ENCODE peak calls at places on chromosomes 12 and 14, in ten cellular contexts. D is A549, U is HepG2, R is right lobe of liver, M is body of pancreas, F is heart left ventricle, X is IMR-90, B is HCT116, L is GM12878, Z is gastrocnemius medialis. G is an unnamed sample.

GRCh38 chr14:69956970-69957369 is 77.8 kb downstream of the SMOC1 start:
- ATAC-seq in D (no peak), U (no peak), R (no peak), M (no peak), F (no peak), X (no peak), B (no peak), L (no peak), Z (no peak), G (no peak)

GRCh38 chr12:114400925-114401324 is 5.0 kb downstream of the TBX5 start:
- ATAC-seq in D (no peak), U (no peak), R (no peak), M (no peak), F (peak; percentile 19), X (peak; percentile 25), B (no peak), L (no peak), Z (no peak), G (peak; percentile 55)

GRCh38 chr14:64748995-64749714 is 44.9 kb downstream of the PLEKHG3 start:
- ATAC-seq in D (no peak), U (no peak), R (no peak), M (no peak), F (no peak), X (no peak), B (no peak), L (no peak), Z (no peak), G (no peak)

GRCh38 chr12:47707355-47707754 is 1.5 kb upstream of the RPAP3 start:
- ATAC-seq in D (no peak), U (no peak), R (no peak), M (no peak), F (no peak), X (no peak), B (no peak), L (no peak), Z (no peak), G (no peak)

GRCh38 chr12:55708695-55709233 is 1.1 kb upstream of the ITGA7 start:
- ATAC-seq in D (no peak), U (no peak), R (no peak), M (no peak), F (peak; percentile 66), X (no peak), B (no peak), L (no peak), Z (no peak), G (peak; percentile 3)

GRCh38 chr12:131076791-131077747 is 123.4 kb downstream of the ADGRD1 start:
- ATAC-seq in D (no peak), U (no peak), R (no peak), M (no peak), F (no peak), X (no peak), B (no peak), L (no peak), Z (no peak), G (no peak)

GRCh38 chr12:128914908-128915563 is 61.8 kb downstream of the GLT1D1 start:
- ATAC-seq in D (no peak), U (no peak), R (no peak), M (no peak), F (no peak), X (no peak), B (no peak), L (peak; percentile 95), Z (no peak), G (no peak)

GRCh38 chr14:77622562-77622961 is 6.1 kb upstream of the SPTLC2 start:
- ATAC-seq in D (no peak), U (no peak), R (no peak), M (peak; percentile 66), F (no peak), X (no peak), B (no peak), L (no peak), Z (no peak), G (no peak)

GRCh38 chr12:30417697-30418231 is 277.9 kb downstream of the IPO8 start:
- ATAC-seq in D (peak; percentile 76), U (no peak), R (no peak), M (no peak), F (peak; percentile 87), X (peak; percentile 87), B (peak; percentile 63), L (no peak), Z (peak; percentile 78), G (peak; percentile 93)

GRCh38 chr14:88030079-88030478 is 25.1 kb downstream of the GPR65 start:
- ATAC-seq in D (no peak), U (no peak), R (peak; percentile 44), M (no peak), F (peak; percentile 46), X (no peak), B (no peak), L (no peak), Z (no peak), G (no peak)

GRCh38 chr12:39125580-39125979 is 220.2 kb upstream of the CPNE8 start:
- ATAC-seq in D (no peak), U (no peak), R (no peak), M (no peak), F (no peak), X (no peak), B (no peak), L (no peak), Z (no peak), G (no peak)

GRCh38 chr12:39123580-39123979 is 218.2 kb upstream of the CPNE8 start:
- ATAC-seq in D (no peak), U (no peak), R (no peak), M (no peak), F (no peak), X (no peak), B (no peak), L (no peak), Z (no peak), G (no peak)

GRCh38 chr12:39124768-39125167 is 219.4 kb upstream of the CPNE8 start:
- ATAC-seq in D (no peak), U (no peak), R (no peak), M (no peak), F (no peak), X (no peak), B (no peak), L (no peak), Z (no peak), G (no peak)

GRCh38 chr12:39122562-39123204 is 217.3 kb upstream of the CPNE8 start:
- ATAC-seq in D (no peak), U (no peak), R (no peak), M (no peak), F (no peak), X (no peak), B (peak; percentile 87), L (no peak), Z (no peak), G (no peak)

GRCh38 chr12:39127401-39127800 is 222.0 kb upstream of the CPNE8 start:
- ATAC-seq in D (peak; percentile 99), U (peak; percentile 62), R (no peak), M (no peak), F (no peak), X (no peak), B (peak; percentile 91), L (no peak), Z (no peak), G (no peak)
- TF ChIP-seq POLR2A in D (no peak), U (no peak), R (no peak), M (no peak), F (no peak), X (no peak), B (no peak), L (no peak), Z (no peak), G (no peak)

GRCh38 chr12:120468846-120469449 is 600 bp downstream of the SRSF9 start:
- ATAC-seq in D (peak; percentile 37), U (peak; percentile 11), R (peak; percentile 41), M (peak; percentile 9), F (peak; percentile 57), X (peak; percentile 50), B (peak; percentile 24), L (peak; percentile 57), Z (peak; percentile 25), G (peak; percentile 4)
- TF ChIP-seq CTCF in D (no peak), U (peak; percentile 40), R (no peak), M (no peak), F (no peak), X (no peak), B (no peak), L (no peak), Z (no peak), G (no peak)

GRCh38 chr14:94180655-94181271 is 6.6 kb downstream of the PPP4R4 start:
- ATAC-seq in D (peak; percentile 62), U (peak; percentile 94), R (peak; percentile 89), M (peak; percentile 65), F (peak; percentile 34), X (peak; percentile 59), B (peak; percentile 89), L (peak; percentile 92), Z (peak; percentile 21), G (no peak)
- H3K4me3 ChIP-seq in D (no peak overlapping the region), U (peak overlapping the region; percentile 28), R (no peak overlapping the region), M (no peak overlapping the region), F (no peak overlapping the region), X (no peak overlapping the region), B (no peak overlapping the region), L (peak overlapping the region; percentile 31), Z (no peak overlapping the region), G (no peak overlapping the region)

GRCh38 chr12:120534203-120534702 is at the start of gene RNF10:
- ATAC-seq in D (peak; percentile 89), U (peak; percentile 76), R (peak; percentile 74), M (peak; percentile 79), F (peak; percentile 83), X (peak; percentile 71), B (peak; percentile 75), L (peak; percentile 78), Z (peak; percentile 76), G (peak; percentile 84)

GRCh38 chr12:120529641-120530314 is 820 bp upstream of the COQ5 start:
- ATAC-seq in D (peak; percentile 63), U (peak; percentile 81), R (peak; percentile 40), M (peak; percentile 48), F (no peak), X (peak; percentile 1), B (peak; percentile 49), L (no peak), Z (peak; percentile 40), G (no peak)

GRCh38 chr12:120532701-120533238 is 1.4 kb upstream of the RNF10 start:
- ATAC-seq in D (no peak), U (no peak), R (no peak), M (no peak), F (no peak), X (no peak), B (no peak), L (no peak), Z (no peak), G (no peak)

GRCh38 chr12:120534703-120535655 is 823 bp downstream of the RNF10 start:
- ATAC-seq in D (peak; percentile 70), U (peak; percentile 79), R (peak; percentile 43), M (peak; percentile 47), F (peak; percentile 53), X (peak; percentile 74), B (peak; percentile 65), L (peak; percentile 73), Z (peak; percentile 42), G (peak; percentile 20)

DNA sequence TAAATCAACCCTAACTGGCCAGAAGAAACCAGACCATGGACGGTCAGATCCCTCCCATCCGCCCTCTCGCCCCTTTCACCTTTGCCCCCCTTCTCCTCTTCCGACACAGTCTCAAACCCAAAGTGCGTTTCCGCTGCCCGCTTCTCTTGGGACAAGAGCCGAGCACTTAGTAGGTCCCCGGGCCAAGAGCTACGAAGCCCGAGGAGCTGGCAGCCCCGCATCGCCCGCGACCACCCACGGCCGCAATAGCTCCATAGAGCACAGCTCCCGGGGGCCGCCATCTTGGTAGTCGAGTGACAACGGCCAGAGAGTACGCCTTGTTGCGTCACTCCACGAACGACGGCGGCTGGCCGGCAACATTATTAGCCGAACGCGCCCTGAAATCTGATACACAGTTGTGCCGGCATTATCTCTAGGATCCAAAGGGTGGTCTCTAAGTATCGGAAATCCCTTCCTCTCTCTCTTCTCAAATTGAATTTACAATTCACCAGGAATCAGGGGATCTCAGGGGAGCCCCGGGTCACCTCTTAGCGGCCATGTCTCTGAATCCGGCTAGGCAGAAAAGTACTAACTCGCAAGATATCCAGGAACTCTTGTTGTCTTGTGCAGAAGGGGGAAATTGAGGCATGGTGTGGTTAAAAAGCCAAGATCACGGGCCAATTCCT is at the start of gene COQ5:
- ATAC-seq in D (peak; percentile 97), U (peak; percentile 92), R (peak; percentile 92), M (peak; percentile 92), F (peak; percentile 97), X (peak; percentile 96), B (peak; percentile 90), L (peak; percentile 96), Z (peak; percentile 92), G (peak; percentile 95)
- TF ChIP-seq POLR2A in D (peak; percentile 86), U (peak; percentile 86), R (peak; percentile 72), M (peak; percentile 75), F (peak; percentile 40), X (peak; percentile 82), B (peak; percentile 71), L (peak; percentile 97), Z (peak; percentile 27), G (no peak)